ENCODE peak calls at places on chromosomes 11 and 22, in five cellular contexts. P is naive thymus-derived CD4-positive, alpha-beta T cell; I is PC-9; S is brain microvascular endothelial cell; U is right lobe of liver. O is an unnamed sample.

GRCh38 chr11:111414267-111414931 is 35.3 kb upstream of the POU2AF1 start:
- DNase-seq in P (no peak), U (no peak), I (no peak), S (no peak), O (no peak)

GRCh38 chr11:8033312-8033715 is 46.2 kb downstream of the EIF3F start:
- DNase-seq in I (peak; percentile 56), S (peak; percentile 69), P (peak; percentile 39), U (peak; percentile 80), O (peak; percentile 70)

GRCh38 chr11:77173494-77173893 is 45.4 kb downstream of the MYO7A start:
- DNase-seq in S (no peak), U (no peak), I (no peak), P (no peak), O (no peak)

GRCh38 chr11:110250168-110250567 is 46.2 kb downstream of the RDX start:
- DNase-seq in P (no peak), I (no peak), U (no peak), S (no peak), O (no peak)

GRCh38 chr11:92882828-92883611 is 86.4 kb upstream of the MTNR1B start:
- DNase-seq in U (no peak), I (no peak), S (no peak), P (no peak), O (no peak)

GRCh38 chr11:110184974-110185597 is 91.9 kb downstream of the ZC3H12C start:
- DNase-seq in U (no peak), S (peak; percentile 57), I (no peak), P (no peak), O (no peak)

GRCh38 chr11:46673713-46674462 is 26.5 kb downstream of the ARHGAP1 start:
- DNase-seq in I (no peak), U (no peak), S (no peak), P (no peak), O (no peak)

GRCh38 chr11:82981852-82982251 is 80.3 kb downstream of the DDIAS start:
- DNase-seq in P (no peak), U (no peak), S (no peak), I (no peak), O (no peak)

GRCh38 chr11:19751055-19751454 is 38.4 kb downstream of the NAV2 start:
- DNase-seq in U (no peak), S (no peak), P (no peak), I (no peak), O (no peak)

GRCh38 chr11:131688056-131688693 is 317.8 kb downstream of the NTM start:
- DNase-seq in P (no peak), U (no peak), I (peak; percentile 37), S (peak; percentile 36), O (no peak)

GRCh38 chr11:102807921-102808320 is 10.0 kb upstream of the MMP1 start:
- DNase-seq in I (peak; percentile 52), U (no peak), S (peak; percentile 9), P (no peak), O (no peak)

GRCh38 chr22:35037089-35037488 is 28.9 kb upstream of the ISX start:
- DNase-seq in I (no peak), U (no peak), P (no peak), S (no peak), O (no peak)

GRCh38 chr11:67062526-67063373 is 6.1 kb downstream of the RHOD start:
- DNase-seq in P (no peak), S (no peak), I (peak; percentile 99), U (no peak), O (no peak)

DNA sequence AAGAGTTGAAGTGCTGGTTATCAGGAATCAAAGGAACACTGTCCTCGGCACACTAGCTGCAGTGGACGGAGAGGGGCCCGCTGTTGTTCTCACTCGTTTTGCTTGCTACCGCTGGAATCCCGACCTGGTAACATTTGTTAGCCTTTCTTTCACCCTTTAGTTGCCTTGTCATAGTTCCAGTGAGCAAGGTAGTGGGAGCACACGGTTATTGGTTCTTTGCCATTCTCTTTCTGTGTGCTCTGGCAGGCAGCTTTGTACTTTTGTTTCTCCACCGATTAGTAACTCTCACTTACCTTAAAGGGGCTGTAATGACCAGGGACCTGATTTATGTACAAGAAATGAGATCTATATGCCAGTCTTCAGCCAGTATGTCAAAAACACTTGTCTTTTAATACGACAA is 1.8 kb downstream of the DEPDC7 start:
- DNase-seq in I (no peak), U (peak; percentile 70), P (no peak), S (no peak), O (no peak)
- H3K4me3 ChIP-seq in I (no peak overlapping the region), U (peak overlapping the region; percentile 71), P (no peak overlapping the region), S (no peak overlapping the region), O (peak overlapping the region; percentile 10)

GRCh38 chr22:21695432-21696085 is 29.7 kb downstream of the PPIL2 start:
- DNase-seq in S (no peak), I (no peak), U (no peak), P (no peak), O (no peak)

GRCh38 chr22:21693333-21693998 is 27.7 kb downstream of the PPIL2 start:
- DNase-seq in P (no peak), U (no peak), I (no peak), S (no peak), O (no peak)

GRCh38 chr22:21694795-21695431 is 29.1 kb downstream of the PPIL2 start:
- DNase-seq in U (no peak), I (no peak), P (no peak), S (no peak), O (no peak)

GRCh38 chr22:21693999-21694341 is 28.2 kb downstream of the PPIL2 start:
- DNase-seq in U (no peak), P (no peak), I (no peak), S (no peak), O (no peak)

GRCh38 chr22:21694394-21694793 is 28.6 kb downstream of the PPIL2 start:
- DNase-seq in P (no peak), U (no peak), S (no peak), I (no peak), O (no peak)
- H3K27me3 ChIP-seq in P (no peaks in the 10 kb centered on the region), U (no peaks in the 10 kb centered on the region), S (no peaks in the 10 kb centered on the region), I (no peaks in the 10 kb centered on the region), O (no peaks in the 10 kb centered on the region)

GRCh38 chr11:126992065-126992803 is 8.3 kb downstream of the KIRREL3 start:
- DNase-seq in P (no peak), S (peak; percentile 93), U (no peak), I (peak; percentile 51), O (peak; percentile 90)

GRCh38 chr11:126990716-126991480 is 9.7 kb downstream of the KIRREL3 start:
- DNase-seq in U (no peak), S (no peak), I (no peak), P (no peak), O (no peak)

GRCh38 chr11:126988655-126989054 is 11.9 kb downstream of the KIRREL3 start:
- DNase-seq in S (no peak), U (no peak), P (no peak), I (no peak), O (no peak)

GRCh38 chr11:126991596-126991995 is 9.0 kb downstream of the KIRREL3 start:
- DNase-seq in S (no peak), U (no peak), I (no peak), P (no peak), O (no peak)

DNA sequence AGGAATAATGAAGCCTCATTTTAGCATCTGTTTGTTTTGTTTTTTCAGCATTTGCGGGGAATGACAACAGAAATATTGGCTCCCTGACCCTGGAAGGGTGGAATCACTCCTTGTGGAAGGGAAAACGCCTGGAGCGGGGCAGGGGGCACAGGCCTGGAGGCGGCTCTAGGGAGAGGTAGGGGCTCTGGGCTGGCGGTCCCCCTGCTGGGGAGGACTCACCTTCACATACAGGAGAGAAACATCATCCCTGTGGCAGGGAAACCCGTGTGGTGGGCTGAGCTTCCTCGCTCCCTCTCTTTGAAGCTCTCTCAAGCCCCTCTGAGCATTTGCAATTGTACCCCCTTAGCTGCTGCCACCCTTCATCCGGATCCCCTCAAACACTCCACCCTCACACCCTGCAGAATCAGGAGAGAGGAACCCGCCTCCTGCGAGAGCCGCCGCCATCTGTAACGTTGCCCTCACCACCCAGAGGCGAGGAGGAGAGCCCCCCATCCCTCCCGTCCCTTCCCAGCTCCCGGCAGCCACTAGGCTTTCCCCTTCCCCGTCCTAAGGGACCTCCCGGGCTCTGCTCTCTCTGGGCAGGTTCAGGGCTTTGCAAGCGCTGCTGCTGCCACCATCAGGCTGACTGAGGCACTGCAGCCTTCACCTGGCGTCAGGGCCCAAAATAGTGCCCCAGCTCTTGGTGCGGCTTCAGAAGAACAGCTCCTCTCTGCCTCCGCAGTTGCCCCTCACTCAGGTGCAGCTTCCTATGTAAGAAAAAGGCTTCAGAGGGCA is 10.4 kb downstream of the KIRREL3 start:
- DNase-seq in I (peak; percentile 71), P (peak; percentile 22), U (peak; percentile 69), S (peak; percentile 66), O (peak; percentile 46)
- H3K27ac ChIP-seq in I (no peak overlapping the region), P (no peak overlapping the region), U (no peak overlapping the region), S (peak overlapping the region; percentile 97), O (peak overlapping the region; percentile 86)

GRCh38 chr22:19716829-19717105 is 2.5 kb downstream of the SEPTIN5 start:
- DNase-seq in S (no peak), U (no peak), P (no peak), I (no peak), O (no peak)

GRCh38 chr22:19717181-19717580 is 2.9 kb downstream of the SEPTIN5 start:
- DNase-seq in I (no peak), P (no peak), U (no peak), S (no peak), O (no peak)

GRCh38 chr22:19718255-19719054 is 4.2 kb downstream of the SEPTIN5 start:
- DNase-seq in I (no peak), P (no peak), S (no peak), U (no peak), O (no peak)

GRCh38 chr22:19719055-19719482 is 4.3 kb upstream of the GP1BB start:
- DNase-seq in S (no peak), I (no peak), U (no peak), P (no peak), O (no peak)

GRCh38 chr22:19717691-19718254 is 3.5 kb downstream of the SEPTIN5 start:
- DNase-seq in S (peak; percentile 43), P (peak; percentile 86), I (peak; percentile 76), U (peak; percentile 78), O (peak; percentile 7)
- H3K4me3 ChIP-seq in S (peak overlapping the region; percentile 55), P (peak overlapping the region; percentile 41), I (peak overlapping the region; percentile 49), U (peak overlapping the region; percentile 46), O (peak overlapping the region; percentile 66)

DNA sequence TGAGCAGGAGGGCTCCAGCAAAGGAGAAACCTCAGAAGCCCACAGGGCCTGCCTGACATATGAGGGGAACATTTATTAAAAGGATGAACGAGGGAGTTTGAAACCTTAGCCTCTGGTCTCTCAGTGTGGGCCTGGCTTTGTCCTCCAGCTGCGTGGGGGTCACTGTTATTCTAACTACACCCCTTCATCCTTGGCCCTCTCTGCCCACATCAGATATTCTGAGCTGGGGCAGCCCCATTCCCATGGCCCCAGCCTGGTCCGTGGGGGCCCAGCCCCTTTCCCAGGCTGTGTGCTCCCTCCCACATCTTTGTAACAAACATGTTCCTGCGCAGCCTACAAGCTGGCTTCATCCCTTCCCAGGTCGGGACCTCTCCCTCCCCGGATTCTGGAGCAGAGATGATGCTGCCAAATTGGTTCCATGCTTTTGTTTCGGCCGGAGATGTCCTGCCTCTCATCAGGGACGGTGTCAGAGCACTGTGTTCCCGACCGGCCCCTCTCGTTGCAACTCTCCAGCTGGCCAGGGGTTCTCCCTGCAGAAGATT is 4.0 kb downstream of the FXYD6 start:
- DNase-seq in S (no peak), U (no peak), P (no peak), I (no peak), O (no peak)
- H3K27me3 ChIP-seq in S (peaks cover 55% of the 10 kb centered on the region), U (peaks cover 4% of the 10 kb centered on the region), P (peaks cover 22% of the 10 kb centered on the region), I (peaks cover 95% of the 10 kb centered on the region), O (peaks cover 54% of the 10 kb centered on the region)

GRCh38 chr22:25382762-25383161 is 163.3 kb downstream of the CRYBB2 start:
- DNase-seq in I (no peak), U (no peak), P (no peak), S (no peak), O (no peak)
- H3K27ac ChIP-seq in I (no peak overlapping the region), U (no peak overlapping the region), P (no peak overlapping the region), S (no peak overlapping the region), O (no peak overlapping the region)

O was measured in AG04450.